ENCODE peak calls at places on chromosomes 7 and 10, in six cellular contexts. One of them, this sample, is unnamed.

GRCh38 chr10:58384536-58384998 is 643 bp upstream of the TFAM start:
- DNase-seq in activated gamma-delta T cell: no peak
- DNase-seq in EH: no peak
- DNase-seq in uterus: no peak
- DNase-seq in NCI-H446: no peak
- DNase-seq in activated CD8-positive, alpha-beta memory T cell treated with anti-CD3 and anti-CD28 coated beads for 4 hours: no peak
- DNase-seq in this sample: no peak

GRCh38 chr7:76278540-76278939 is 23.9 kb upstream of the HSPB1 start:
- DNase-seq in NCI-H446: no peak
- DNase-seq in uterus: no peak
- DNase-seq in EH: peak
- DNase-seq in activated gamma-delta T cell: no peak
- DNase-seq in activated CD8-positive, alpha-beta memory T cell treated with anti-CD3 and anti-CD28 coated beads for 4 hours: no peak
- DNase-seq in this sample: no peak

GRCh38 chr7:34222722-34223121 is 317.4 kb downstream of the BMPER start:
- DNase-seq in uterus: no peak
- DNase-seq in activated CD8-positive, alpha-beta memory T cell treated with anti-CD3 and anti-CD28 coated beads for 4 hours: no peak
- DNase-seq in activated gamma-delta T cell: no peak
- DNase-seq in NCI-H446: no peak
- DNase-seq in EH: no peak
- DNase-seq in this sample: no peak

GRCh38 chr7:64541438-64542359 is 21.2 kb downstream of the ZNF680 start:
- DNase-seq in activated CD8-positive, alpha-beta memory T cell treated with anti-CD3 and anti-CD28 coated beads for 4 hours: no peak
- DNase-seq in uterus: no peak
- DNase-seq in EH: peak
- DNase-seq in activated gamma-delta T cell: no peak
- DNase-seq in NCI-H446: no peak
- DNase-seq in this sample: no peak

GRCh38 chr10:88913803-88914202 is 33.8 kb downstream of the STAMBPL1 start:
- DNase-seq in EH: no peak
- DNase-seq in activated gamma-delta T cell: no peak
- DNase-seq in activated CD8-positive, alpha-beta memory T cell treated with anti-CD3 and anti-CD28 coated beads for 4 hours: no peak
- DNase-seq in uterus: no peak
- DNase-seq in NCI-H446: peak
- DNase-seq in this sample: no peak

GRCh38 chr7:54189330-54189729 is 352.8 kb upstream of the VSTM2A start:
- DNase-seq in NCI-H446: no peak
- DNase-seq in activated gamma-delta T cell: no peak
- DNase-seq in uterus: no peak
- DNase-seq in activated CD8-positive, alpha-beta memory T cell treated with anti-CD3 and anti-CD28 coated beads for 4 hours: no peak
- DNase-seq in EH: no peak
- DNase-seq in this sample: no peak

GRCh38 chr7:97844036-97844435 is 28.2 kb downstream of the ASNS start:
- DNase-seq in activated CD8-positive, alpha-beta memory T cell treated with anti-CD3 and anti-CD28 coated beads for 4 hours: no peak
- DNase-seq in NCI-H446: no peak
- DNase-seq in uterus: no peak
- DNase-seq in EH: no peak
- DNase-seq in activated gamma-delta T cell: no peak
- DNase-seq in this sample: no peak

GRCh38 chr10:28984431-28984830 is 304.4 kb upstream of the LYZL1 start:
- DNase-seq in uterus: peak
- DNase-seq in NCI-H446: no peak
- DNase-seq in activated gamma-delta T cell: no peak
- DNase-seq in activated CD8-positive, alpha-beta memory T cell treated with anti-CD3 and anti-CD28 coated beads for 4 hours: no peak
- DNase-seq in EH: peak
- DNase-seq in this sample: peak

GRCh38 chr10:27759483-27760281 is 14.1 kb upstream of the MKX start:
- DNase-seq in uterus: no peak
- DNase-seq in EH: peak
- DNase-seq in activated CD8-positive, alpha-beta memory T cell treated with anti-CD3 and anti-CD28 coated beads for 4 hours: no peak
- DNase-seq in NCI-H446: no peak
- DNase-seq in activated gamma-delta T cell: no peak
- DNase-seq in this sample: no peak

GRCh38 chr7:76241141-76241540 is 39.4 kb downstream of the SRRM3 start:
- DNase-seq in activated CD8-positive, alpha-beta memory T cell treated with anti-CD3 and anti-CD28 coated beads for 4 hours: no peak
- DNase-seq in EH: no peak
- DNase-seq in uterus: no peak
- DNase-seq in NCI-H446: no peak
- DNase-seq in activated gamma-delta T cell: no peak
- DNase-seq in this sample: no peak

GRCh38 chr10:24457661-24458318 is 248.9 kb downstream of the KIAA1217 start:
- DNase-seq in uterus: no peak
- DNase-seq in NCI-H446: no peak
- DNase-seq in activated CD8-positive, alpha-beta memory T cell treated with anti-CD3 and anti-CD28 coated beads for 4 hours: no peak
- DNase-seq in activated gamma-delta T cell: no peak
- DNase-seq in EH: peak
- DNase-seq in this sample: no peak

GRCh38 chr7:155430606-155431005 is 27.3 kb upstream of the EN2 start:
- DNase-seq in EH: no peak
- DNase-seq in activated CD8-positive, alpha-beta memory T cell treated with anti-CD3 and anti-CD28 coated beads for 4 hours: no peak
- DNase-seq in activated gamma-delta T cell: no peak
- DNase-seq in NCI-H446: no peak
- DNase-seq in uterus: no peak
- DNase-seq in this sample: no peak

GRCh38 chr7:35623381-35623780 is 71.6 kb downstream of the HERPUD2 start:
- DNase-seq in NCI-H446: no peak
- DNase-seq in uterus: no peak
- DNase-seq in activated gamma-delta T cell: no peak
- DNase-seq in EH: no peak
- DNase-seq in activated CD8-positive, alpha-beta memory T cell treated with anti-CD3 and anti-CD28 coated beads for 4 hours: no peak
- DNase-seq in this sample: no peak

GRCh38 chr7:3606436-3606835 is 305.4 kb downstream of the SDK1 start:
- DNase-seq in NCI-H446: no peak
- DNase-seq in uterus: no peak
- DNase-seq in activated gamma-delta T cell: no peak
- DNase-seq in EH: no peak
- DNase-seq in activated CD8-positive, alpha-beta memory T cell treated with anti-CD3 and anti-CD28 coated beads for 4 hours: no peak
- DNase-seq in this sample: no peak

GRCh38 chr7:110568932-110569331 is 522.0 kb upstream of the LRRN3 start:
- DNase-seq in EH: peak
- DNase-seq in activated CD8-positive, alpha-beta memory T cell treated with anti-CD3 and anti-CD28 coated beads for 4 hours: no peak
- DNase-seq in uterus: no peak
- DNase-seq in NCI-H446: peak
- DNase-seq in activated gamma-delta T cell: no peak
- DNase-seq in this sample: no peak

GRCh38 chr10:120556164-120556532 is 99.1 kb downstream of the PLPP4 start:
- DNase-seq in EH: no peak
- DNase-seq in NCI-H446: no peak
- DNase-seq in uterus: no peak
- DNase-seq in activated gamma-delta T cell: no peak
- DNase-seq in activated CD8-positive, alpha-beta memory T cell treated with anti-CD3 and anti-CD28 coated beads for 4 hours: no peak
- DNase-seq in this sample: no peak

GRCh38 chr7:159116581-159117339 is 27.9 kb downstream of the VIPR2 start:
- DNase-seq in EH: no peak
- DNase-seq in activated CD8-positive, alpha-beta memory T cell treated with anti-CD3 and anti-CD28 coated beads for 4 hours: no peak
- DNase-seq in activated gamma-delta T cell: no peak
- DNase-seq in NCI-H446: no peak
- DNase-seq in uterus: no peak
- DNase-seq in this sample: no peak

This sample was measured in right atrium auricular region.